ENCODE peak calls at places on chromosome 1, in seven cellular contexts. V is brain microvascular endothelial cell, Q is left lung, J is pancreas, S is osteocyte, O is HepG2, C is coronary artery. T is an unnamed sample.

GRCh38 chr1:22176258-22176657 is 33.4 kb upstream of the WNT4 start:
- DNase-seq in O (no peak), Q (no peak), S (no peak), V (no peak), C (no peak), J (no peak), T (no peak)

GRCh38 chr1:37620707-37621106 is 14.0 kb downstream of the RSPO1 start:
- DNase-seq in J (no peak), O (no peak), C (no peak), Q (no peak), S (no peak), V (no peak), T (no peak)

GRCh38 chr1:163459539-163459938 is 137.8 kb downstream of the NUF2 start:
- DNase-seq in J (no peak), C (no peak), V (no peak), O (no peak), S (no peak), Q (no peak), T (no peak)

GRCh38 chr1:68188060-68188538 is 44.2 kb downstream of the WLS start:
- DNase-seq in C (no peak), S (no peak), J (no peak), Q (no peak), V (peak; percentile 53), O (no peak), T (no peak)

GRCh38 chr1:90187186-90187585 is 192.3 kb downstream of the ZNF326 start:
- DNase-seq in C (no peak), J (no peak), V (no peak), S (no peak), Q (no peak), O (no peak), T (no peak)

GRCh38 chr1:91925644-91926330 is 23.4 kb upstream of the BRDT start:
- DNase-seq in J (no peak), C (no peak), O (no peak), S (no peak), Q (no peak), V (no peak), T (no peak)

GRCh38 chr1:45205910-45206721 is at the start of gene ZSWIM5:
- DNase-seq in S (no peak), O (peak; percentile 48), C (peak; percentile 75), J (peak; percentile 79), Q (peak; percentile 88), V (peak; percentile 17), T (peak; percentile 77)

GRCh38 chr1:244046907-244047738 is 4.0 kb upstream of the ZBTB18 start:
- DNase-seq in Q (no peak), V (peak; percentile 45), O (no peak), J (no peak), S (no peak), C (no peak), T (no peak)

GRCh38 chr1:220733090-220733569 is 15.0 kb upstream of the MTARC2 start:
- DNase-seq in C (peak; percentile 93), S (peak; percentile 93), O (peak; percentile 77), J (peak; percentile 71), Q (peak; percentile 82), V (peak; percentile 76), T (peak; percentile 86)

GRCh38 chr1:77926561-77927357 is 38.3 kb downstream of the NEXN start:
- DNase-seq in C (no peak), S (no peak), Q (no peak), O (no peak), J (no peak), V (no peak), T (no peak)

GRCh38 chr1:86487131-86487804 is 18.5 kb downstream of the CLCA1 start:
- DNase-seq in Q (no peak), V (peak; percentile 70), J (no peak), S (no peak), C (no peak), O (no peak), T (no peak)

GRCh38 chr1:23123528-23123927 is 45.1 kb downstream of the LUZP1 start:
- DNase-seq in C (no peak), Q (no peak), V (no peak), J (no peak), O (peak; percentile 33), S (no peak), T (no peak)

GRCh38 chr1:172826096-172826741 is 167.3 kb downstream of the FASLG start:
- DNase-seq in C (no peak), J (no peak), O (peak; percentile 21), V (peak; percentile 90), S (no peak), Q (no peak), T (no peak)

GRCh38 chr1:48362901-48363300 is 109.1 kb downstream of the SPATA6 start:
- DNase-seq in J (no peak), V (no peak), O (no peak), S (no peak), Q (no peak), C (no peak), T (no peak)

GRCh38 chr1:186511761-186512637 is 51.1 kb upstream of the PDC start:
- DNase-seq in S (no peak), O (no peak), C (no peak), V (no peak), J (no peak), Q (peak; percentile 51), T (no peak)

GRCh38 chr1:201876148-201876547 is 12.6 kb upstream of the SHISA4 start:
- DNase-seq in O (no peak), C (no peak), V (no peak), J (no peak), S (no peak), Q (no peak), T (no peak)

GRCh38 chr1:23634840-23635642 is 56.6 kb upstream of the RPL11 start:
- DNase-seq in V (peak; percentile 71), J (peak; percentile 50), S (peak; percentile 87), O (peak; percentile 53), Q (peak; percentile 44), C (peak; percentile 80), T (peak; percentile 40)

GRCh38 chr1:103256490-103256889 is 148.2 kb upstream of the COL11A1 start:
- DNase-seq in S (no peak), C (no peak), O (no peak), Q (no peak), V (peak; percentile 22), J (no peak), T (no peak)

GRCh38 chr1:33120436-33121231 is 39.7 kb downstream of the AZIN2 start:
- DNase-seq in J (no peak), C (no peak), O (no peak), Q (no peak), V (no peak), S (no peak), T (no peak)

GRCh38 chr1:212037900-212038299 is 2.4 kb downstream of the DTL start:
- DNase-seq in O (peak; percentile 28), J (no peak), V (no peak), Q (no peak), C (no peak), S (no peak), T (no peak)

GRCh38 chr1:212030936-212031528 is 4.3 kb downstream of the INTS7 start:
- DNase-seq in V (peak; percentile 84), O (peak; percentile 83), J (no peak), C (no peak), S (no peak), Q (no peak), T (no peak)

GRCh38 chr1:212034516-212035122 is 738 bp downstream of the INTS7 start:
- DNase-seq in J (no peak), C (peak; percentile 68), S (no peak), Q (no peak), O (no peak), V (no peak), T (no peak)

GRCh38 chr1:212035835-212036605 is 472 bp downstream of the DTL start:
- DNase-seq in V (no peak), O (no peak), J (no peak), S (no peak), C (no peak), Q (no peak), T (no peak)

GRCh38 chr1:212035123-212035834 is at the start of the genes DTL and INTS7:
- DNase-seq in O (peak; percentile 99), J (peak; percentile 98), V (peak; percentile 98), C (peak; percentile 99), S (peak; percentile 100), Q (peak; percentile 98), T (peak; percentile 98)
- TF ChIP-seq CTCF in O (peak; percentile 98), J (peak; percentile 86), V (peak; percentile 96), C (peak; percentile 73), S (peak; percentile 98), Q (peak; percentile 85), T (peak; percentile 87)

GRCh38 chr1:2452583-2453315 is 23.3 kb upstream of the PLCH2 start:
- DNase-seq in V (no peak), C (no peak), S (no peak), J (no peak), O (no peak), Q (no peak), T (no peak)

GRCh38 chr1:2448098-2448445 is 28.0 kb upstream of the PLCH2 start:
- DNase-seq in Q (no peak), V (peak; percentile 57), O (peak; percentile 12), C (no peak), S (no peak), J (no peak), T (no peak)

GRCh38 chr1:2447274-2448097 is 28.6 kb upstream of the PLCH2 start:
- DNase-seq in C (no peak), Q (no peak), O (no peak), S (no peak), V (no peak), J (no peak), T (no peak)

GRCh38 chr1:2451744-2452582 is 24.1 kb upstream of the PLCH2 start:
- DNase-seq in S (no peak), O (peak; percentile 42), C (no peak), Q (no peak), J (no peak), V (peak; percentile 94), T (no peak)

DNA sequence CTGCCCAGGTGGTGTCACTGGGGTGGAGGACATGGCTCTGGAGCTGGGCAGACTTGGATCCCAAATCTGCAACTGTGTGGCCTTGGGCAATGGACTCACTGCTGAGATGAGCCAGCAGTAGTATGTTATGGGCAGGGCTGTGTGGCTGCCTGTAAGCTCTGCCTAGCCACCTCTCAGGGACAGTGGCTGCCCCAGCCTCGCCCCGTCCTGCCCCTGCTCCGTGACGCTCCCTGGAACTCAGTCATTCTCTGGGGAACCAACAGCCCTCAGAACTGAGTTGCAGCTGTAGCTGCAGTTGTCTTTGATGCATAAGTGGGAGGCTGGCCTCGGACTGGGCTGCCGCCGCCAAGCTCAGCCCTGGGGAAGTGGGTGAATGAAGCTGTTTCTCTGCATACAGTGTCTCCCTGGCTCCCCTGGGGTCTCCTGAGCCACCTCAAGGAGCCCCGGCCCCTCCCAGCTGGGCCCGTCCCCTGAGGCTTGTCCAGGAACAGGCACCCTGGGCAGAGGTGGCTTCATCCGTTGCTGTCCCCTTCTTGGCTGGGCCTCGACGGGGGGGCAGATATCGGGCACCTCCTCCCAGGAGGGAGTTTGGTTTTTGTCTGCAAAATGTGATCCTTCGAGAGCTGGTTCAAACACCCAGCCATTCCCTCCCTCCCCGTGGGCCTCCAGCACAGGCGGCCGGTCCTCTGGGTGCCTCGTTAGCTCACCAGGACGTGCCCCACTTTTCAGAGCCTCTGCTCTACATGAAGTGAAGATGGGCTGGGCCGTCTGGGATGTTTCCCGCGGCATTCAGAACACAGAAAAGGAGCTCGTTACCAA is 26.2 kb upstream of the PLCH2 start:
- DNase-seq in O (peak; percentile 14), S (no peak), J (no peak), C (no peak), Q (no peak), V (no peak), T (no peak)
- TF ChIP-seq CTCF in O (no peak), S (no peak), J (no peak), C (no peak), Q (no peak), V (no peak), T (no peak)

GRCh38 chr1:182397653-182398388 is 2.6 kb downstream of the TEDDM1 start:
- DNase-seq in C (no peak), V (no peak), O (no peak), Q (no peak), J (no peak), S (no peak), T (no peak)
- TF ChIP-seq CTCF in C (no peak), V (no peak), O (no peak), Q (no peak), J (no peak), S (no peak), T (no peak)

GRCh38 chr1:168386949-168387586 is 106.4 kb downstream of the TBX19 start:
- DNase-seq in C (no peak), S (peak; percentile 25), O (no peak), V (no peak), Q (peak; percentile 87), J (peak; percentile 79), T (peak; percentile 29)
- TF ChIP-seq CTCF in C (no peak), S (no peak), O (no peak), V (no peak), Q (no peak), J (no peak), T (no peak)